ENCODE peak calls at places on chromosomes 4 and X, in six cellular contexts. One of them, this sample, is unnamed.

GRCh38 chrX:39661508-39661907 is 436.2 kb downstream of the BCOR start:
- DNase-seq in progenitor cell of endocrine pancreas: no peak
- DNase-seq in heart right ventricle: no peak
- DNase-seq in mammary epithelial cell: no peak
- DNase-seq in brain microvascular endothelial cell: no peak
- DNase-seq in thyroid gland: no peak
- DNase-seq in this sample: no peak

GRCh38 chr4:38360201-38360600 is 303.8 kb upstream of the KLF3 start:
- DNase-seq in brain microvascular endothelial cell: no peak
- DNase-seq in mammary epithelial cell: no peak
- DNase-seq in thyroid gland: no peak
- DNase-seq in heart right ventricle: no peak
- DNase-seq in progenitor cell of endocrine pancreas: no peak
- DNase-seq in this sample: no peak

GRCh38 chr4:20773144-20773997 is 73.1 kb downstream of the PACRGL start:
- DNase-seq in heart right ventricle: peak
- DNase-seq in progenitor cell of endocrine pancreas: peak
- DNase-seq in brain microvascular endothelial cell: peak
- DNase-seq in mammary epithelial cell: peak
- DNase-seq in thyroid gland: peak
- DNase-seq in this sample: no peak

GRCh38 chr4:47837582-47838294 is at the start of gene CORIN:
- DNase-seq in thyroid gland: peak
- DNase-seq in brain microvascular endothelial cell: no peak
- DNase-seq in heart right ventricle: no peak
- DNase-seq in progenitor cell of endocrine pancreas: no peak
- DNase-seq in mammary epithelial cell: no peak
- DNase-seq in this sample: no peak

GRCh38 chr4:142366821-142367220 is 479.3 kb downstream of the INPP4B start:
- DNase-seq in mammary epithelial cell: no peak
- DNase-seq in heart right ventricle: no peak
- DNase-seq in thyroid gland: no peak
- DNase-seq in brain microvascular endothelial cell: no peak
- DNase-seq in progenitor cell of endocrine pancreas: no peak
- DNase-seq in this sample: no peak

GRCh38 chr4:89196745-89197144 is 85.4 kb downstream of the TIGD2 start:
- DNase-seq in heart right ventricle: no peak
- DNase-seq in mammary epithelial cell: no peak
- DNase-seq in thyroid gland: no peak
- DNase-seq in brain microvascular endothelial cell: no peak
- DNase-seq in progenitor cell of endocrine pancreas: no peak
- DNase-seq in this sample: no peak

GRCh38 chr4:64821612-64822011 is 412.4 kb upstream of the TECRL start:
- DNase-seq in heart right ventricle: no peak
- DNase-seq in mammary epithelial cell: no peak
- DNase-seq in brain microvascular endothelial cell: no peak
- DNase-seq in progenitor cell of endocrine pancreas: no peak
- DNase-seq in thyroid gland: no peak
- DNase-seq in this sample: no peak

GRCh38 chrX:37580080-37580479 is 8.6 kb downstream of the LANCL3 start:
- DNase-seq in mammary epithelial cell: peak
- DNase-seq in brain microvascular endothelial cell: no peak
- DNase-seq in thyroid gland: no peak
- DNase-seq in progenitor cell of endocrine pancreas: no peak
- DNase-seq in heart right ventricle: no peak
- DNase-seq in this sample: no peak

GRCh38 chr4:16757080-16757521 is 141.3 kb downstream of the LDB2 start:
- DNase-seq in progenitor cell of endocrine pancreas: no peak
- DNase-seq in heart right ventricle: no peak
- DNase-seq in thyroid gland: no peak
- DNase-seq in brain microvascular endothelial cell: no peak
- DNase-seq in mammary epithelial cell: no peak
- DNase-seq in this sample: no peak

GRCh38 chrX:72003811-72004750 is 93.4 kb downstream of the NHSL2 start:
- DNase-seq in heart right ventricle: peak
- DNase-seq in mammary epithelial cell: peak
- DNase-seq in thyroid gland: peak
- DNase-seq in progenitor cell of endocrine pancreas: no peak
- DNase-seq in brain microvascular endothelial cell: no peak
- DNase-seq in this sample: peak

GRCh38 chr4:142435599-142436235 is 410.4 kb downstream of the INPP4B start:
- DNase-seq in mammary epithelial cell: no peak
- DNase-seq in thyroid gland: peak
- DNase-seq in progenitor cell of endocrine pancreas: peak
- DNase-seq in heart right ventricle: no peak
- DNase-seq in brain microvascular endothelial cell: no peak
- DNase-seq in this sample: no peak

GRCh38 chr4:74444891-74445642 is at the start of gene AREG:
- DNase-seq in mammary epithelial cell: peak
- DNase-seq in progenitor cell of endocrine pancreas: peak
- DNase-seq in brain microvascular endothelial cell: peak
- DNase-seq in thyroid gland: peak
- DNase-seq in heart right ventricle: peak
- DNase-seq in this sample: peak

GRCh38 chrX:13545731-13546130 is 23.7 kb upstream of the EGFL6 start:
- DNase-seq in brain microvascular endothelial cell: no peak
- DNase-seq in progenitor cell of endocrine pancreas: no peak
- DNase-seq in heart right ventricle: no peak
- DNase-seq in mammary epithelial cell: no peak
- DNase-seq in thyroid gland: no peak
- DNase-seq in this sample: no peak

GRCh38 chr4:183300070-183300469 is 20.0 kb downstream of the CLDN22 start:
- DNase-seq in thyroid gland: no peak
- DNase-seq in brain microvascular endothelial cell: peak
- DNase-seq in heart right ventricle: no peak
- DNase-seq in progenitor cell of endocrine pancreas: no peak
- DNase-seq in mammary epithelial cell: no peak
- DNase-seq in this sample: no peak

GRCh38 chr4:161256172-161256571 is 907.6 kb downstream of the FSTL5 start:
- DNase-seq in thyroid gland: no peak
- DNase-seq in progenitor cell of endocrine pancreas: no peak
- DNase-seq in mammary epithelial cell: no peak
- DNase-seq in brain microvascular endothelial cell: no peak
- DNase-seq in heart right ventricle: no peak
- DNase-seq in this sample: no peak

GRCh38 chrX:37378399-37378798 is 29.2 kb downstream of the PRRG1 start:
- DNase-seq in heart right ventricle: no peak
- DNase-seq in thyroid gland: no peak
- DNase-seq in brain microvascular endothelial cell: no peak
- DNase-seq in progenitor cell of endocrine pancreas: no peak
- DNase-seq in mammary epithelial cell: no peak
- DNase-seq in this sample: no peak

GRCh38 chr4:24140892-24141291 is 251.0 kb upstream of the PPARGC1A start:
- DNase-seq in brain microvascular endothelial cell: no peak
- DNase-seq in heart right ventricle: no peak
- DNase-seq in mammary epithelial cell: no peak
- DNase-seq in thyroid gland: no peak
- DNase-seq in progenitor cell of endocrine pancreas: no peak
- DNase-seq in this sample: no peak

GRCh38 chr4:151014521-151015457 is at the start of gene LRBA:
- DNase-seq in mammary epithelial cell: peak
- DNase-seq in progenitor cell of endocrine pancreas: peak
- DNase-seq in brain microvascular endothelial cell: peak
- DNase-seq in heart right ventricle: peak
- DNase-seq in thyroid gland: peak
- DNase-seq in this sample: no peak

GRCh38 chr4:24495388-24495787 is 89.0 kb downstream of the DHX15 start:
- DNase-seq in mammary epithelial cell: no peak
- DNase-seq in heart right ventricle: no peak
- DNase-seq in progenitor cell of endocrine pancreas: no peak
- DNase-seq in thyroid gland: no peak
- DNase-seq in brain microvascular endothelial cell: no peak
- DNase-seq in this sample: no peak

GRCh38 chr4:13087041-13087440 is 397.1 kb downstream of the RAB28 start:
- DNase-seq in brain microvascular endothelial cell: no peak
- DNase-seq in thyroid gland: no peak
- DNase-seq in mammary epithelial cell: no peak
- DNase-seq in progenitor cell of endocrine pancreas: no peak
- DNase-seq in heart right ventricle: no peak
- DNase-seq in this sample: no peak

GRCh38 chr4:174086829-174087799 is 196.4 kb downstream of the FBXO8 start:
- DNase-seq in mammary epithelial cell: no peak
- DNase-seq in thyroid gland: no peak
- DNase-seq in progenitor cell of endocrine pancreas: no peak
- DNase-seq in heart right ventricle: no peak
- DNase-seq in brain microvascular endothelial cell: no peak
- DNase-seq in this sample: no peak

GRCh38 chr4:153705743-153706468 is 21.8 kb downstream of the TLR2 start:
- DNase-seq in progenitor cell of endocrine pancreas: no peak
- DNase-seq in brain microvascular endothelial cell: no peak
- DNase-seq in mammary epithelial cell: no peak
- DNase-seq in thyroid gland: no peak
- DNase-seq in heart right ventricle: no peak
- DNase-seq in this sample: no peak

GRCh38 chr4:123102897-123103489 is 180.6 kb upstream of the NUDT6 start:
- DNase-seq in brain microvascular endothelial cell: peak
- DNase-seq in progenitor cell of endocrine pancreas: no peak
- DNase-seq in mammary epithelial cell: peak
- DNase-seq in thyroid gland: no peak
- DNase-seq in heart right ventricle: no peak
- DNase-seq in this sample: no peak

GRCh38 chr4:9764155-9764696 is 17.2 kb upstream of the DRD5 start:
- DNase-seq in progenitor cell of endocrine pancreas: no peak
- DNase-seq in brain microvascular endothelial cell: no peak
- DNase-seq in mammary epithelial cell: no peak
- DNase-seq in heart right ventricle: no peak
- DNase-seq in thyroid gland: no peak
- DNase-seq in this sample: no peak

GRCh38 chrX:45715787-45716186 is 515.1 kb upstream of the DIPK2B start:
- DNase-seq in thyroid gland: peak
- DNase-seq in mammary epithelial cell: peak
- DNase-seq in brain microvascular endothelial cell: peak
- DNase-seq in heart right ventricle: no peak
- DNase-seq in progenitor cell of endocrine pancreas: no peak
- DNase-seq in this sample: no peak

GRCh38 chr4:62548108-62548524 is 1348.0 kb downstream of the ADGRL3 start:
- DNase-seq in thyroid gland: no peak
- DNase-seq in progenitor cell of endocrine pancreas: no peak
- DNase-seq in heart right ventricle: peak
- DNase-seq in brain microvascular endothelial cell: no peak
- DNase-seq in mammary epithelial cell: no peak
- DNase-seq in this sample: no peak

DNA sequence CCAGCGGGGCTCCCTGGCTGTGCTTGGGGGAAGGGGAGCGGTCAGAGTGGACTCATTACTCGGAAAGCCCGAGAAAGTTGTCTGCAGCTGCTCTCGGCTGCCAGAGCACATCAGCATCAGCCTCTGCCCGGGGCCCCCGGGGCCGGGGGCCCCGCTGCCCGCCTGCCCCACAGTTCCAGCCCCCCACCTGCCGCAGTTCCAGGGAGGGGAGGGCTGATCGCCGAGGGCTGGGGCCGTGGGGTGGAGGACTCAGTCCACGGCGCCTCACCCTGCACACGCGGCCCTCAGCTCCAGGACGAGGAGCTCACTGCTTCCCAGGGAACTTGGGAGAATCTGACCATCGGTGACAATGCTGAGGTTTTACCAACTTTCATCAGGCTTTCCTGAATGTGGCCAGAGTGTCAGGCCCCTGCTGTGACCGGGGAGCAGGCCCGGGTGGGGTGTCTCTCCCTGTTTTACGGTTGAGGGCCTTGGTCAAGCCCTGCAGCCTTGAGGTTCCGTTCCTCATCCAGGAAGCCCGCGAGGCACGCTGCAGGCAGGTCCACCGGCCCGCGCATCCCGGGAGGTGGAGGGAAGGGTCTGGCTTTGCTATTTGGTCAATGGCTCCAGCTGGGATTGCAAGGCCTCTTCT is 57.2 kb downstream of the CPZ start:
- DNase-seq in brain microvascular endothelial cell: no peak
- DNase-seq in mammary epithelial cell: no peak
- DNase-seq in heart right ventricle: no peak
- DNase-seq in thyroid gland: no peak
- DNase-seq in progenitor cell of endocrine pancreas: no peak
- DNase-seq in this sample: peak
- TF ChIP-seq CTCF in brain microvascular endothelial cell: no peak
- TF ChIP-seq CTCF in mammary epithelial cell: no peak
- TF ChIP-seq CTCF in heart right ventricle: no peak
- TF ChIP-seq CTCF in thyroid gland: no peak
- TF ChIP-seq CTCF in progenitor cell of endocrine pancreas: no peak
- TF ChIP-seq CTCF in this sample: no peak

DNA sequence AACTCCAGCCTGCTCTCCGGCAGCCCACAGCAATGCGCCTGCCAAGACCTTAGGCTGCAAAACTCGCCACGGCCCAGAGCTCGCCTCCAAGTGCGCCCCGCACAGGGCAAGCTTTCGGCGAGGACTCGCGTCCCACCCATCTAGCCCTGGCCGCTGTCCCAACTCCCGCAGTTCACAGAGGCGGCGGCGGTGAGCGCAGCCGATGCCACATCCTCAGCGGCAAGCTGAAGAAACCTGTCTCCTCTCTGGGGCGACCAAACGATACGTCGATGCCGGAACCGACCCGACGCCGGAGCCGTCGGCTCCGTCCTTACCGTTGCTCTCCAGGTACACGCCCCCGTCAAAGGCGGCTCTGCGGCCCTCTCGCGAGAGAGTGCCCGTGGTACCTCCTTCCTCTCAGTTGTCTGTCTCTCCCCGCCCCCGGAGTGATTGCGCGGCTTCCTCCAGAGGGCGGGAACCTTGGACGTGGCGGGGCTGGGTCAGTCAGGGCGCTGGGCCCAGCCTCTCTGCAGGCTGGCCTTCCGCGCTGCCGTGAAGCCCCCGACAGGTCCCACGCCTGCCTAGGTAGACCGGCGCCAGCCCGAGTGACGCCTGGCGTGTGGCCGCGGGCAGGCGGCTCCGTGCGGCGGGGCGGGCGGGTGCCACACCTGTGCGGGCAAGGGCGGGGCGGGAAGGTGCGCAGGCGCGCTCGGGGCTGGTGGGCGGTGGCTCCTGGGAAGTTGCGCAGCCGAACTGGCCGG is 380 bp upstream of the RAB33B start:
- DNase-seq in progenitor cell of endocrine pancreas: peak
- DNase-seq in mammary epithelial cell: peak
- DNase-seq in thyroid gland: peak
- DNase-seq in heart right ventricle: peak
- DNase-seq in brain microvascular endothelial cell: peak
- DNase-seq in this sample: peak
- TF ChIP-seq CTCF in progenitor cell of endocrine pancreas: no peak
- TF ChIP-seq CTCF in mammary epithelial cell: no peak
- TF ChIP-seq CTCF in thyroid gland: no peak
- TF ChIP-seq CTCF in heart right ventricle: no peak
- TF ChIP-seq CTCF in brain microvascular endothelial cell: no peak
- TF ChIP-seq CTCF in this sample: no peak

GRCh38 chrX:49177338-49177833 is 5.7 kb downstream of the PLP2 start:
- DNase-seq in mammary epithelial cell: peak
- DNase-seq in heart right ventricle: no peak
- DNase-seq in thyroid gland: no peak
- DNase-seq in progenitor cell of endocrine pancreas: no peak
- DNase-seq in brain microvascular endothelial cell: no peak
- DNase-seq in this sample: no peak
- TF ChIP-seq CTCF in mammary epithelial cell: no peak
- TF ChIP-seq CTCF in heart right ventricle: peak
- TF ChIP-seq CTCF in thyroid gland: no peak
- TF ChIP-seq CTCF in progenitor cell of endocrine pancreas: no peak
- TF ChIP-seq CTCF in brain microvascular endothelial cell: peak
- TF ChIP-seq CTCF in this sample: no peak

DNA sequence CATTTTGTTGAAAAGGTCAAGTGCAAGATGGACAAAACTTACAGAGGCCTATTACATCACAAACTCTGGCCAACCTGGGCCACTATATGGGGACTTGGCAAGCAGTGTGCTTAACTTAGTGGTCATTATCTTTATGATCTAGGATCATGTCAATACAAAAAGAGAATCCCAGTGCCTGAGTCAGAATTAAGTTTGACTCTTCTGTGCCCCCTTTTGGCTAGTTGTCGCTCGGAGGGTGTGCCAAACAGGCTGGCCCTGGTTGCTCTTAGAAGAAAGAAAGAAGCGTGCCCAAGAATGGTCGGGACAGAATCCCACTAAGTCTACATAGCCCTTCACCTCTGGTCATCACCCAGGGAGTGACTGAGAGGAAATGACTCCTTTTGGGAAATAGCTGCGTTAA is 100.1 kb downstream of the EIF4E start:
- DNase-seq in brain microvascular endothelial cell: no peak
- DNase-seq in thyroid gland: no peak
- DNase-seq in progenitor cell of endocrine pancreas: no peak
- DNase-seq in heart right ventricle: no peak
- DNase-seq in mammary epithelial cell: peak
- DNase-seq in this sample: no peak
- TF ChIP-seq CTCF in brain microvascular endothelial cell: peak
- TF ChIP-seq CTCF in thyroid gland: no peak
- TF ChIP-seq CTCF in progenitor cell of endocrine pancreas: no peak
- TF ChIP-seq CTCF in heart right ventricle: no peak
- TF ChIP-seq CTCF in mammary epithelial cell: peak
- TF ChIP-seq CTCF in this sample: peak